ENCODE peak calls at places on chromosomes 5 and 9, in six cellular contexts. E is SK-N-SH, L is K562, Q is H1, W is HepG2, A is GM12878. D is an unnamed sample.

GRCh38 chr9:126806336-126806735 is 1.5 kb downstream of the ZBTB43 start:
- DNase-seq in E (no peak), A (no peak), Q (no peak), W (no peak), L (no peak), D (peak)

GRCh38 chr5:116577064-116577788 is 2.6 kb upstream of the SEMA6A start:
- DNase-seq in Q (no peak), W (no peak), L (no peak), A (peak), E (no peak), D (no peak)

GRCh38 chr5:132639706-132640130 is 18.3 kb upstream of the IL13 start:
- DNase-seq in A (peak), L (no peak), Q (no peak), W (no peak), E (no peak), D (no peak)

GRCh38 chr5:136082390-136083193 is 50.1 kb upstream of the SMAD5 start:
- DNase-seq in A (no peak), L (peak), Q (no peak), W (peak), E (peak), D (peak)

GRCh38 chr5:92969781-92970237 is 611.2 kb downstream of the NR2F1-AS1 start:
- DNase-seq in A (no peak), W (peak), L (no peak), E (no peak), Q (no peak), D (no peak)

GRCh38 chr5:168315991-168316578 is 24.6 kb downstream of the WWC1 start:
- DNase-seq in Q (no peak), E (no peak), A (no peak), W (peak), L (no peak), D (no peak)

GRCh38 chr5:78964889-78965288 is 20.2 kb downstream of the ARSB start:
- DNase-seq in L (no peak), Q (no peak), E (peak), W (peak), A (no peak), D (no peak)

GRCh38 chr9:92140074-92140753 is 25.0 kb upstream of the SPTLC1 start:
- DNase-seq in Q (peak), W (peak), L (peak), A (no peak), E (peak), D (peak)

GRCh38 chr5:146073239-146073900 is 32.0 kb downstream of the PLAC8L1 start:
- DNase-seq in L (no peak), A (no peak), E (peak), Q (no peak), W (no peak), D (no peak)

GRCh38 chr9:105246656-105247162 is 2.3 kb downstream of the SLC44A1 start:
- DNase-seq in E (no peak), W (no peak), A (no peak), Q (no peak), L (no peak), D (no peak)

GRCh38 chr9:19233344-19233743 is 2.9 kb downstream of the DENND4C start:
- DNase-seq in W (no peak), L (no peak), E (no peak), Q (no peak), A (no peak), D (no peak)

GRCh38 chr5:79418276-79418675 is 95.7 kb downstream of the HOMER1 start:
- DNase-seq in Q (no peak), W (no peak), L (no peak), A (no peak), E (no peak), D (no peak)

GRCh38 chr5:110851357-110851756 is 112.5 kb downstream of the SLC25A46 start:
- DNase-seq in W (no peak), Q (no peak), A (no peak), E (no peak), L (no peak), D (no peak)

GRCh38 chr9:34986541-34987047 is 3.0 kb upstream of the DNAJB5 start:
- DNase-seq in W (no peak), A (no peak), Q (no peak), L (no peak), E (peak), D (peak)

GRCh38 chr9:121700165-121700830 is 48.9 kb downstream of the DAB2IP start:
- DNase-seq in Q (no peak), W (no peak), L (no peak), E (peak), A (no peak), D (no peak)

GRCh38 chr9:84759300-84759750 is 89.8 kb downstream of the NTRK2 start:
- DNase-seq in E (no peak), A (peak), Q (no peak), L (no peak), W (no peak), D (no peak)

GRCh38 chr5:82662340-82662739 is 384.2 kb upstream of the RPS23 start:
- DNase-seq in W (no peak), E (no peak), A (no peak), L (no peak), Q (peak), D (no peak)

GRCh38 chr9:79254900-79255651 is 316.7 kb upstream of the TLE4 start:
- DNase-seq in W (no peak), Q (no peak), L (no peak), E (no peak), A (no peak), D (no peak)

GRCh38 chr5:53930457-53930856 is 370.0 kb downstream of the NDUFS4 start:
- DNase-seq in W (no peak), Q (no peak), A (no peak), L (no peak), E (no peak), D (no peak)
- H3K27ac ChIP-seq in W (no peak), Q (no peak), A (no peak), L (no peak), E (no peak), D (no peak)

DNA sequence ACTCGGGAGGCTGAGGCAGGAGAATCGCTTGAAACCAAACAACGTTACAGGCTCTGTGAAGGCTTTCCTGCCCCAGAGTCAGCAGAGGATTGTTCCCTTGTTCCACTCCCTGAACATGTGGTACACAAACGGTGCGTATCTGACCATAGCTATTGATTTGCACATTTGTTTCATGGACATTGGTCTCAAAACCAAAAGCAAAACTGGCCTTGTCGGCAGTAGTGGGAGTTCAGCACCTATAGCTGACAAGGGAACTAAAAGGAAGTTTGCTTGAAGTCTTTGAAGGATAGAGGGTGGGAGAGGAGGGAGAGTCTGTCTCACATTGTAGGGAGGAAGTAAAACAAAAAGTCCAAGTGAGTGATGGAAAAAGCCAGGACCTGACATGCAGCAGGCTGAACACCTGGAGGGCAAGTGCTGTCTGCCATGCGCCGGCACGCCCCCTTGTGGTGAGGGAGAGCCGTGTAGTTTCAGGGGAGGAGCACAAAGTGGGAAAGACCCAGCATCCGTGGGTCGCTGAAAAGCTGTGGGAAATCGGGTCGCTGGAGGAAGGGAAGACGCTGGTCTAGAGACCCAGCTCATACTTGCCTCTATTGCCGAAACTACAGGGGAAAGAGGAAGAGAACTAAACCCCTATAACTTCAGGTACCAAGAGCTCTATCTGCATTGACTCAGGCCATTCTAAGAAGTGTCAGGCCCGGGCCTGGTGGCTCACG is 58.0 kb downstream of the RAD23B start:
- DNase-seq in E (peak), L (peak), Q (peak), A (peak), W (peak), D (peak)
- TF ChIP-seq GABPA in E (no peak), L (no peak), Q (no peak), A (no peak), W (no peak), D (no peak)

GRCh38 chr5:52564594-52564993 is 223.1 kb upstream of the ITGA1 start:
- DNase-seq in L (no peak), W (no peak), A (no peak), E (peak), Q (no peak), D (no peak)

GRCh38 chr5:52562473-52562872 is 225.2 kb upstream of the ITGA1 start:
- DNase-seq in W (no peak), A (no peak), Q (no peak), E (no peak), L (no peak), D (no peak)

DNA sequence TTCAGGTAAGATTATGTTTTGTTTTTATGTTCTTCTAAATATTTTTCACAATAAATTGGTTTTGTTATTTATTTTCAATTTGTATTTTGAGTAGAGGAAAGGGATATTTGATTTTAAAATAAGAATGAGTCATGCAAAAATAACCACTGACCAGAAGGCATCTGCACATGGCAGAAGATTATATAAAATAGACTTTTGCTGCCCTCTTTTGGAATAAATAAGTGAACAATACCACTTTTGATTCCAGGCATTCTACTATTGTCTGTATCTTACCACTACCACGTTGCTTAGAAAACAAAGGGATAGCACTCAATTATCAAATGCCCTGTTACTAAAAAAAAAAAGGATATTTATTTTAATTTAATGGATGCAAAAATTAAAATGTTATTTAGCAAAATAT is 227.3 kb upstream of the ITGA1 start:
- DNase-seq in E (peak), W (no peak), Q (no peak), A (no peak), L (no peak), D (no peak)
- TF ChIP-seq CTCF in E (peak), W (no peak), Q (no peak), A (no peak), L (no peak), D (no peak)

GRCh38 chr9:110541950-110542349 is 37.6 kb downstream of the SVEP1 start:
- DNase-seq in Q (no peak), A (no peak), E (no peak), L (no peak), W (no peak), D (no peak)

GRCh38 chr9:110538621-110539020 is 40.9 kb downstream of the SVEP1 start:
- DNase-seq in A (no peak), Q (no peak), E (no peak), W (no peak), L (no peak), D (no peak)

GRCh38 chr9:110536802-110537201 is 42.7 kb downstream of the SVEP1 start:
- DNase-seq in A (no peak), Q (no peak), E (no peak), W (no peak), L (no peak), D (no peak)

GRCh38 chr9:110532908-110533665 is 46.5 kb downstream of the SVEP1 start:
- DNase-seq in L (no peak), A (no peak), Q (no peak), W (no peak), E (no peak), D (no peak)

GRCh38 chr9:110538169-110538568 is 41.4 kb downstream of the SVEP1 start:
- DNase-seq in A (no peak), E (no peak), Q (no peak), L (no peak), W (no peak), D (no peak)
- H3K27ac ChIP-seq in A (no peak), E (no peak), Q (no peak), L (no peak), W (no peak), D (no peak)

DNA sequence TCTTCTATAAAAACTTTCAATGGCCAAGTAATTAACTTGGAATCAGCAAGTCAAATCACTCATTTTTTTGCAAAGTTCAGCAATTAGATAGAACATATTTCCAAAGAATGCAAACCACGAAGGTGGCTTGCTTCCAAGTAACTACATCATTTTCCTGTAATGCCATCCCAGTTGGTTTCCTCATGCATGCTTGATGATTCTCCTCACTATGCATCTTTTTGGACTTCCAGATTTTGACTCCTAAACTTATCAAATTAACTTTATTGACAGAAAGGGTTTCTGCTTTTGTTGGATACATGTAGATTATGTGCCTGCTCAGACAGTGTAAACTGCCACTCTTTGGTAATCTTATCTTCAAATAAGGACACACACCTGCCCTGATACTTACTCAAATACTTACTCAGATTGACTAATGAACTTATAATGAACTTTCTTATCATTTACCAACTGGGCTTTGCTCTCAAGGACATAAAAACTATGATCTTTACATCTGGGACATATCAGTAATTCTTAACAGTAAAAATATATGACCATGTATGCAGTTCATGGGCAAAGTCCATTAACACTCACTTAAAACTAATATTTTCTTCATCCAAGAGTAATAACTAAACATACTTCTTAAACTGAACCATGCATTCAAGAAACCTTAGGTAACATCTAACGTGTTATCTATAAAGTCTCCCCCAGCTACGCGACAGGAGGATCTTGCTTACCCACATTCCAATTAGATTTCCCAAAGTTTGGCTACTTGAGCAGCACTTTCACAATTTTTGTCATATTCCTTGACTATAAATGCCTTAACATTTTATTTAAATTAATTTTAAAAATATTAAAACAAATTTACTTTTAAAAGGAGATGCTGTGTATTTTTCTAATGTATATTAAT is 25.0 kb upstream of the IFNE start:
- DNase-seq in Q (no peak), W (no peak), A (no peak), E (no peak), L (no peak), D (peak)
- TF ChIP-seq GABPA in Q (no peak), W (no peak), A (no peak), E (no peak), L (no peak), D (no peak)

DNA sequence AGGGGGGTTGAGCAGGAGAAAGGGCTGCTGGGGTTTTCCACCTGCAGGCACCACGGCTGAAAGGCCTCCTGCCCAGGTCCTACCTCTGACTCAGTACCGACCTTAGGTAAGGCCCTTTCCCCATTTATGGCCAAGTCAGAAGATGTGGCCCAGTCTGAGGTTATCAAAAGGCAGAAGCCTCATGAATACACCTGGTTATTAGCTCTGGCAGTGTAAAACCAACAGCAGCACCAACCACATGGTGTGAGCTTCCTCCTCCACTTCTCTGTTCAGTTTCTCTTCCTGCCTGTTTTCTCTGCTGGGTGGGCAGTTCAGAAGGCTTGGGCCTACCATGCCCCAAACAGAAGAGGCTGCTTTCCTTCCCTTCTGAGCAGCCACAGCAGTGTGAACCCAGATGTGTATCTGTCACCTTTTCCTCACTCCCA is 86.9 kb downstream of the UGCG start:
- DNase-seq in E (no peak), L (no peak), W (no peak), A (peak), Q (no peak), D (no peak)
- TF ChIP-seq CTCF in E (no peak), L (no peak), W (no peak), A (no peak), Q (no peak), D (no peak)

DNA sequence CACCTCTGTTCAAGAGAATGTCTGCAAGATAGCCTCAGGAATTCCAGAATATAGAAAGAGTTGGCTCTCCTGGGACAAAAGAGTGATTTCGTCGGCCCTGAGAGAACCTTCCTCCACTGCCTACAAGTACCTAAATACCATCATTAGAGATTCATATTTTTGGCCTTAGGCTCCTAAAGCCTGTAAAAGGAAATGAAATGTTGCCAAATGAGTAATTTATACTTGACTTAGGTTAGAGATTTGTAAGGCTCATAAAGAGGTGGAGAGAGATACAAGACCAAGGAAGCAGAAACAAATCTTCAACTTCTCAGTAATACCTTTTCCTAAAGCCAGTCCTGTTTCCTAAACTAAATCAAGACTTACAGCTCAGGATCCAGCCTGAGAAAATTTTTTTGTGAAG is 146.2 kb downstream of the CCDC192 start:
- DNase-seq in L (no peak), E (no peak), A (no peak), Q (no peak), W (no peak), D (no peak)
- H3K27ac ChIP-seq in L (no peak), E (no peak), A (no peak), Q (no peak), W (no peak), D (no peak)

DNA sequence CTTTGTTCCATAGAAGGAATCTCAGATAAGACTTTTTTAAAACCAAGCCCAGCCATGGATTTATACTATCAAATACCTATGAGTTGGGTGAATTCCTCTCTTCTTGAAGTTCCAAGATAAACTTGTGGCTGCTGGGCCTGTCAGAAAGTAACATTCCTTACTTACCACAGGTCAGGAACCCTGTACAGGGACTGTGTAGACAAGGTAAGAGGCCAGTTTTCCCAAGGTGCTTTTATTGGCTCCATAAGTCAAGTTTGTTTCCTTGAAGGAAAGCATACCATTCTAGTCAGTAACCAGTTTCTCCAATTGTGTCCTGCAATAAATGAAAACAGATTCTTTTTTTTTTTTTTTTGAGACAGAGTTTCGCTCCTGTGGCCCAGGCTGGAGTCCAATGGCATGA is 8.8 kb upstream of the CLTB start:
- DNase-seq in E (no peak), Q (no peak), A (no peak), L (no peak), W (no peak), D (no peak)
- TF ChIP-seq GABPA in E (no peak), Q (no peak), A (no peak), L (no peak), W (no peak), D (no peak)

GRCh38 chr9:116166713-116167112 is 13.1 kb downstream of the PAPPA start:
- DNase-seq in Q (no peak), W (no peak), L (no peak), E (no peak), A (no peak), D (no peak)
- TF ChIP-seq CTCF in Q (peak), W (no peak), L (no peak), E (peak), A (no peak), D (no peak)